ENCODE peak calls at places on chromosomes 5 and 9, in five cellular contexts. W is brain microvascular endothelial cell, J is tibial artery, L is right lobe of liver, D is upper lobe of left lung. P is an unnamed sample.

GRCh38 chr5:36704131-36704530 is 97.7 kb downstream of the SLC1A3 start:
- DNase-seq in W (no peak), J (no peak), L (no peak), D (no peak), P (no peak)

GRCh38 chr5:98770158-98770910 is 3.1 kb upstream of the RGMB start:
- DNase-seq in J (peak), W (peak), D (peak), L (peak), P (peak)

GRCh38 chr5:86837610-86838009 is 219.9 kb downstream of the COX7C start:
- DNase-seq in W (no peak), L (no peak), J (no peak), D (no peak), P (no peak)

GRCh38 chr9:105254226-105254625 is 9.8 kb downstream of the SLC44A1 start:
- DNase-seq in D (no peak), L (no peak), W (no peak), J (no peak), P (peak)

GRCh38 chr5:134420326-134420725 is 8.6 kb upstream of the CDKN2AIPNL start:
- DNase-seq in W (peak), D (no peak), L (no peak), J (no peak), P (no peak)

GRCh38 chr9:129208191-129209091 is 30.4 kb upstream of the IER5L start:
- DNase-seq in J (no peak), L (no peak), D (no peak), W (no peak), P (no peak)

GRCh38 chr5:60668715-60669304 is 31.2 kb downstream of the DEPDC1B start:
- DNase-seq in W (no peak), L (no peak), J (no peak), D (no peak), P (no peak)

GRCh38 chr9:116331241-116331640 is 177.7 kb downstream of the PAPPA start:
- DNase-seq in W (no peak), L (no peak), J (no peak), D (no peak), P (no peak)

DNA sequence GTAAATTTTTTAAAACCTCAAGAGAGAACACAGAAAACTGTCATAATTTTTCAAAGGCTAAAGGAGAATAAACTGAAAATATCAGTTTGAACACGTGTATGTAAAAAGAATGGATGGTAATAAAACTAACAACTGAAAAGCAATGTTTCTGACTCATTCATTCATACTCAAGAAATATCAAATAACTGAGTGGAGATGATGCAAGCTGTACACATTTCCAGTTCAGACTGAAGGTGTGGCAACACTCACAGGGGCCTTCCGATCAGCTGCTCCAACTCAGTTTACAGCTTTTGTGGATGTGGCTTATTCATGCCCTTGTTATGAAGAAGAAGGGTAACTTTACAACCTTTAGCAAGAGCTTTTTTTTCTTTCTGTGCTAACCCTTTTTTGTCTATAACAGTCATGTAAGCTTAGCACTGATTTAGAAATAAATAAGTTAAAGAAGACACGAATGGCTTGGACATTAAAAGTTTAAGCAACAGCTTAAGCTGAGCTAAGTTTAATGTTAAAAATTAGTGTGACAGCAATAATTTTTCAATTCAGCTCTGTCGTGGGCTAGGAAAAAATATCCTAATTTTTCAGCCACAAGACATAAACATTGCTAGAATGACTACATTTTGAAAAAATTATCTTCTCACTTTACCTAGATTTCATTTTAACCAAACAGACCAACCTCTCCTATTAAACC is 453.5 kb downstream of the RAB3C start:
- DNase-seq in W (peak), L (no peak), D (peak), J (peak), P (peak)
- H3K4me3 ChIP-seq in W (peak), L (no peak), D (peak), J (peak), P (no peak)

GRCh38 chr5:95048633-95049032 is 236.3 kb downstream of the MCTP1 start:
- DNase-seq in J (no peak), D (no peak), W (no peak), L (no peak), P (no peak)

GRCh38 chr5:95042040-95042439 is 242.9 kb downstream of the MCTP1 start:
- DNase-seq in W (no peak), J (no peak), D (no peak), L (no peak), P (no peak)

GRCh38 chr5:95043648-95044047 is 241.2 kb downstream of the MCTP1 start:
- DNase-seq in W (no peak), J (no peak), D (no peak), L (no peak), P (no peak)

GRCh38 chr5:95044096-95044495 is 240.8 kb downstream of the MCTP1 start:
- DNase-seq in L (no peak), W (no peak), D (no peak), J (no peak), P (no peak)

DNA sequence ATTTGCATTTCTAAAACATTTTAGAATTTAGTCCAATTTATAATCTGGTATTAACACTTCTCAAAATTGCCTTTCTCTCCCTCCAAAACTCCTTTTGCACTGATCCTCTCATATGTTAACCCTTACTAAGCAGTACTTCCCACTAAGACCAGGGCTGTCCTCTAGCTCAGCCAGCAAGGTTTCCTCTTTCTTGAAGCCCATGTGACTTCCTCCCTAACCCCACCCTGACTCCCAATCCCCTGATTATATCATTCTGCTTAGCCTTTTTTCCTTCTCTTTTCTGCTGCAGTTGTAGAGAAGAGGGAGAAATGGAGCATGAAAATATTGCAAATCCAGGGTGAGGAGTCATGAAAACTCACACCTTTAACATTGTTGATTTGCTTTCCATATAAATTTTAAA is 241.7 kb downstream of the MCTP1 start:
- DNase-seq in W (no peak), D (peak), J (no peak), L (no peak), P (no peak)
- H3K4me3 ChIP-seq in W (no peak), D (no peak), J (no peak), L (no peak), P (no peak)

GRCh38 chr9:83976372-83976771 is 3.6 kb downstream of the HNRNPK start:
- DNase-seq in D (no peak), J (no peak), L (no peak), W (no peak), P (no peak)

GRCh38 chr9:83980395-83981125 is at the start of gene RMI1:
- DNase-seq in W (peak), D (peak), L (peak), J (peak), P (peak)

GRCh38 chr9:83979812-83980394 is at the start of gene HNRNPK:
- DNase-seq in D (peak), W (peak), L (peak), J (peak), P (peak)

GRCh38 chr9:83978992-83979811 is 813 bp downstream of the HNRNPK start:
- DNase-seq in W (peak), D (peak), J (peak), L (peak), P (peak)

DNA sequence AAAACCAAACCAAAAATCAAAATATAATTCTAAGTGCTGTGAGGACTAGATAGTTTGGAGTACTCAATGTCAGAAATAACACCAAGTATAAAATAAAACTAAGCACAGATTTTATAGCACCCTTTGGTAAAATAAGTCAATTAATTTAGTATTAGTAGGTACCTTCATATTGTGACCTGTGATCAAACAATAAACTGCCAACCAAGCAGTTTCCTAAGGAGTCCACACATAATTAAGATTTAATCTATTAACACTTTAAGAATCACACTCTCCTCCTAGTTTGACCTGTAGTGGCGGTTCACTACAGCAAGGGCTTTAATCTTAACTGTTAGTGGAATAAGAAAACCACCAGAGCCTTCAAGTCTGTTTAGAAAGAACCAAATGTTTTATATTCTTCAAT is 2.8 kb downstream of the HNRNPK start:
- DNase-seq in L (no peak), D (no peak), W (no peak), J (no peak), P (no peak)
- H3K4me3 ChIP-seq in L (peak), D (no peak), W (peak), J (peak), P (no peak)

DNA sequence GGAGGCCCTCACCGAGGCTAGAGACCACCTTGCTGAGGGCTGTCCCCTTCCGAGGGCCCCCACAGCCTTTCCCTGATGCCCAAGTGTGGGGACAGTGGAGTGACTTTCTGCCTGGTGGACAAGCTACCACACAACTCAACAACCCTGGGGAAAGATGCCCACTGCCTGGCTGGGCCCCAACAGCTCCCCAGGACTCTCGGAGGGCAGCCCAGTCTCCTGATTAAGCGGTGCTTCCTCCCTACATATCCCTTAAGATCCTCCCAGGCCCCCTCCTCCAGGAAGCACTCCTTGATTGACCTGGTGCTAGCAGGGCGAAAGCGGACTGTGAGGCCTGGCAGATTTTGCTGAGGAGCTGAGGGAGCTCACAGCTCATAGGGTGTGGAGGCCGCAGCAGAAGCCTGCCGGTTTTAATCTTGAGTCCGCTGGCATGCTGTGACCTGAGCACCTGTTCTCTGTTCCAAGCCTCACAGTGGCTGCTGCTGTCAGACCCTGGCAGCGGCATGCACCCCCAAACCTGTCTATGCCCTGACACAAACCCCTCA is 2.2 kb downstream of the NSMF start:
- DNase-seq in J (peak), W (no peak), L (peak), D (no peak), P (no peak)
- H3K4me3 ChIP-seq in J (no peak), W (peak), L (no peak), D (no peak), P (no peak)

DNA sequence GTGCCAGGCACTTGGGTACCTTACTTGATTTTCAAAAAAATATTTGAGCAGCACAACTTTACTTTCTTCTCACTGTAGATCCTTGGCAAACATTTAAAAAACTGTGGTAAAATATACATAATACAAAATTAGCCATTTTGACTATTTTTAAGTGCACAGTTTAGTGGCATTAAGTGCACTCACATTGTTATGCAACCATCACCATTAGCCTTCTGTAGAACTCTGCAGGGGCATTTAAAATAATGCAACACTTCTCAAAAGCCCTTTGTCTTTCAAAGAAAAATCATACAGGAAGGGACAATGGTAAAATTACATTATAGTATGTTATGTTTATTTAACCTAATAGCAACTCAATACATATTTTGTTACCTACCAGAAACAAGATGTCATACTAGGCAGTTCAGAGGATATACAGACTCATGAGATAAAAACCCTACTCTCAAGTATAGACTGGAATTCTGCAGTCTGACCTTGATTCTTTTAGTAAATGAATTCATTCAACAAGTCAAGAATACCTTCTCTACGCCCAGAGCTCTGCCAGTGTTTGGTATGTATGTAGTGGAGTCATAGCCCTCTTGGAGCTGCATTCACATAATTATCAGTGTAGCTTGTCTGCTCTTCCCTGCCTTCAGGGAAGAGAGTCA is 73.9 kb upstream of the ARRDC3 start:
- DNase-seq in J (no peak), L (no peak), D (no peak), W (no peak), P (no peak)
- H3K4me3 ChIP-seq in J (no peak), L (no peak), D (no peak), W (no peak), P (no peak)

GRCh38 chr5:33891731-33892418 is at the start of gene ADAMTS12:
- DNase-seq in D (no peak), J (no peak), L (peak), W (peak), P (no peak)
- H3K4me3 ChIP-seq in D (peak), J (peak), L (peak), W (peak), P (peak)

GRCh38 chr9:137228515-137228967 is 1.2 kb downstream of the RNF224 start:
- DNase-seq in J (no peak), L (no peak), W (no peak), D (no peak), P (no peak)

GRCh38 chr9:137227853-137228514 is 682 bp downstream of the RNF224 start:
- DNase-seq in J (no peak), W (no peak), D (no peak), L (no peak), P (no peak)

GRCh38 chr9:137226338-137227056 is 805 bp upstream of the RNF224 start:
- DNase-seq in W (no peak), L (no peak), J (no peak), D (no peak), P (no peak)

GRCh38 chr9:137225701-137226331 is 842 bp downstream of the CYSRT1 start:
- DNase-seq in L (no peak), W (no peak), D (no peak), J (no peak), P (peak)

DNA sequence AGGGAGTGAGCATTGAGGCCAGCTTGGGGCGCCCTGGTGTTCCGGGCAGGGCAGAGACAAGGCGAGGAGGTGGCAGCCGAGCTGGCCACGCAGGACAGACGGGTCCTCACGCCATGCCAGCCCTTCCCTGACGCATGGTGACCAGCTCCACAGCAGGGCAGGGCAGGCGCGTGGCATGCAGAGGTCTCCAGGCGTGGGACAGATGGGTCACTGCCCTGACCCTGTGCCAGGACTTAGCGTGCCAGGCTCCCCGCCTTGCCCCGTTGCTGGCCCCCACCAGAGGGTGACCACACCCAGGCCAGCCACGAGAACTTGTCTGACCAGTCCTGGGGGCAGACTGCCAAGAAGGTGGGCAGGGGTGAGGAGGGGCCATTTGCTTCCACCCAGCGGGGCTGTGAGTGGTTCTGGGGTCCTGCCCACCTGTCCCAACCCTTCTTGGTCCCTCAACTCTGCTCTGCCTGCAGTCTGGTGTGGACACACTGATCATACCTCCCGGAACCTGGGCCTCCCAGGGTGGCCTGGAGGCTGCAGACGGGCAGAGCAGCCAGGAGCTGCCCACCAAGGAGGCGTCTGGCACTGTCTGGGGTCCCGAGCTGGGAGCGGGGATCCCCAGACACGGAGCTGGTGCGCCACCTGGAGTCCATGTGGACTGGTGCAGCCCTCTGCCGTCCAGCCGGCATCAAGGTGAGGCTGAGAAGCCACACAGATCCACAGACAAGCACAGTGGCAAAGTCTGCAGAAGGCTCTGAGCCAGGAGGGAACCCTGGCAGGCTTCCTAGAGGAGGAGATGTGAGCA is at the start of gene RNF224:
- DNase-seq in J (peak), D (peak), W (peak), L (peak), P (peak)
- H3K4me3 ChIP-seq in J (no peak), D (no peak), W (no peak), L (no peak), P (no peak)

GRCh38 chr5:95080026-95080425 is 204.9 kb downstream of the MCTP1 start:
- DNase-seq in D (no peak), W (no peak), L (no peak), J (no peak), P (no peak)
- H3K4me3 ChIP-seq in D (peak), W (peak), L (no peak), J (peak), P (no peak)

P was measured in Peyer's patch.